ENCODE peak calls at places on chromosome 5, in eight cellular contexts. J is kidney tubule cell; R is fibroblast of lung; E is RWPE1; N is testis; M is islet precursor cell; Y is HEK293T; Z is CD4-positive, alpha-beta memory T cell. Q is an unnamed sample.

GRCh38 chr5:12023614-12024241 is 119.5 kb upstream of the CTNND2 start:
- DNase-seq in Y (no peak), E (peak), J (peak), M (no peak), R (peak), Z (peak), N (no peak), Q (peak)

GRCh38 chr5:104053057-104053666 is 490.6 kb upstream of the NUDT12 start:
- DNase-seq in N (no peak), R (no peak), Z (no peak), J (no peak), Y (no peak), M (no peak), E (no peak), Q (no peak)

GRCh38 chr5:91937121-91937520 is 554.0 kb upstream of the ARRDC3 start:
- DNase-seq in N (no peak), R (peak), M (no peak), J (peak), Z (no peak), Y (no peak), E (no peak), Q (peak)

GRCh38 chr5:138985683-138986082 is 110.5 kb upstream of the LRRTM2 start:
- DNase-seq in E (no peak), Y (no peak), J (no peak), Z (no peak), R (no peak), N (no peak), M (peak), Q (no peak)

GRCh38 chr5:113089653-113090335 is 113.2 kb downstream of the DCP2 start:
- DNase-seq in Y (no peak), R (peak), Z (no peak), N (no peak), J (no peak), E (no peak), M (no peak), Q (no peak)

GRCh38 chr5:80935811-80936385 is 24.3 kb upstream of the RASGRF2 start:
- DNase-seq in Z (no peak), Y (peak), R (no peak), N (no peak), J (no peak), M (no peak), E (no peak), Q (no peak)

GRCh38 chr5:173829826-173830225 is 58.3 kb upstream of the CPEB4 start:
- DNase-seq in R (no peak), J (peak), E (peak), Z (no peak), M (peak), N (no peak), Y (no peak), Q (no peak)

GRCh38 chr5:112419596-112420110 is 576 bp upstream of the EPB41L4A start:
- DNase-seq in M (peak), N (peak), J (peak), Y (peak), R (peak), E (peak), Z (no peak), Q (no peak)

GRCh38 chr5:32512916-32513315 is 68.4 kb upstream of the ZFR start:
- DNase-seq in Y (no peak), Z (no peak), E (no peak), R (no peak), M (no peak), N (no peak), J (no peak), Q (no peak)

GRCh38 chr5:171285465-171285864 is 23.6 kb upstream of the TLX3 start:
- DNase-seq in Z (no peak), M (no peak), E (no peak), N (no peak), Y (no peak), J (no peak), R (no peak), Q (no peak)

GRCh38 chr5:170631471-170632195 is 127.8 kb downstream of the KCNIP1 start:
- DNase-seq in Y (peak), E (no peak), Z (no peak), N (peak), M (peak), J (peak), R (no peak), Q (no peak)

GRCh38 chr5:154428208-154428607 is 17.6 kb upstream of the SAP30L start:
- DNase-seq in N (no peak), Y (no peak), J (no peak), Z (no peak), E (no peak), M (no peak), R (no peak), Q (no peak)